ENCODE peak calls at places on chromosomes 7 and 10, in four cellular contexts. Z, N, Y and L are unnamed samples.

GRCh38 chr10:113126506-113127192 is 176.6 kb downstream of the TCF7L2 start:
- DNase-seq in Y (peak), N (peak), Z (peak), L (no peak)

GRCh38 chr7:73436031-73436929 is 2.7 kb downstream of the FZD9 start:
- DNase-seq in N (no peak), Z (no peak), Y (no peak), L (no peak)

GRCh38 chr7:116674508-116675173 is 2.6 kb downstream of the MET start:
- DNase-seq in N (peak), Z (no peak), Y (no peak), L (no peak)

GRCh38 chr7:107291434-107291833 is 122.6 kb downstream of the HBP1 start:
- DNase-seq in N (no peak), Z (no peak), Y (no peak), L (no peak)

GRCh38 chr7:67022501-67022900 is 25.9 kb downstream of the TYW1 start:
- DNase-seq in Y (no peak), N (no peak), Z (no peak), L (no peak)

GRCh38 chr7:157432957-157433576 is 96.3 kb downstream of the DNAJB6 start:
- DNase-seq in N (peak), Y (peak), Z (peak), L (peak)

GRCh38 chr7:34823650-34824258 is 165.7 kb downstream of the NPSR1 start:
- DNase-seq in N (peak), Y (peak), Z (peak), L (peak)

GRCh38 chr10:3332732-3333131 is 160.2 kb upstream of the PITRM1 start:
- DNase-seq in Z (no peak), Y (no peak), N (no peak), L (no peak)

GRCh38 chr10:123974406-123974805 is 82.8 kb upstream of the CPXM2 start:
- DNase-seq in Y (peak), Z (no peak), N (no peak), L (no peak)

GRCh38 chr7:22846961-22847360 is 24.3 kb upstream of the TOMM7 start:
- DNase-seq in Z (no peak), Y (no peak), N (no peak), L (no peak)

GRCh38 chr7:151454306-151454705 is 14.4 kb upstream of the CRYGN start:
- DNase-seq in Z (no peak), N (no peak), Y (no peak), L (no peak)

GRCh38 chr7:47651355-47652317 is 69.7 kb upstream of the TNS3 start:
- DNase-seq in Y (no peak), N (no peak), Z (no peak), L (no peak)

GRCh38 chr10:128187788-128188185 is 61.6 kb upstream of the MKI67 start:
- DNase-seq in Y (no peak), N (no peak), Z (no peak), L (no peak)

GRCh38 chr10:129343141-129343540 is 123.9 kb upstream of the MGMT start:
- DNase-seq in Y (no peak), N (no peak), Z (no peak), L (no peak)

GRCh38 chr7:25662881-25663588 is 434.7 kb upstream of the NPVF start:
- DNase-seq in Z (no peak), Y (no peak), N (no peak), L (peak)

GRCh38 chr10:109456566-109457361 is 466.5 kb downstream of the XPNPEP1 start:
- DNase-seq in Z (no peak), N (peak), Y (peak), L (no peak)

GRCh38 chr7:127941471-127941870 is 89.8 kb downstream of the LRRC4 start:
- DNase-seq in Y (no peak), Z (no peak), N (no peak), L (no peak)

GRCh38 chr7:66145404-66145843 is 30.8 kb downstream of the CRCP start:
- DNase-seq in Y (no peak), N (no peak), Z (no peak), L (no peak)

GRCh38 chr7:2242541-2243482 is 786 bp downstream of the NUDT1 start:
- DNase-seq in Y (peak), N (peak), Z (no peak), L (no peak)

GRCh38 chr10:126175586-126176258 is 212.6 kb downstream of the ADAM12 start:
- DNase-seq in Y (no peak), Z (no peak), N (no peak), L (no peak)

GRCh38 chr10:125149278-125150047 is 10.9 kb downstream of the CTBP2 start:
- DNase-seq in N (peak), Z (peak), Y (no peak), L (no peak)

GRCh38 chr10:34249634-34250033 is 565.5 kb downstream of the PARD3 start:
- DNase-seq in Y (no peak), Z (no peak), N (peak), L (no peak)

GRCh38 chr7:69411466-69411865 is 186.8 kb upstream of the AUTS2 start:
- DNase-seq in N (no peak), Y (no peak), Z (no peak), L (peak)

GRCh38 chr10:116741391-116742351 is 695 bp downstream of the HSPA12A start:
- DNase-seq in N (peak), Z (no peak), Y (peak), L (no peak)

GRCh38 chr10:3355536-3355935 is 183.0 kb upstream of the PITRM1 start:
- DNase-seq in Z (no peak), Y (no peak), N (no peak), L (no peak)

GRCh38 chr10:28661035-28661434 is 16.3 kb upstream of the BAMBI start:
- DNase-seq in Z (no peak), N (no peak), Y (no peak), L (no peak)

GRCh38 chr7:45469103-45469502 is 105.1 kb upstream of the ADCY1 start:
- DNase-seq in Z (no peak), Y (no peak), N (no peak), L (no peak)

DNA sequence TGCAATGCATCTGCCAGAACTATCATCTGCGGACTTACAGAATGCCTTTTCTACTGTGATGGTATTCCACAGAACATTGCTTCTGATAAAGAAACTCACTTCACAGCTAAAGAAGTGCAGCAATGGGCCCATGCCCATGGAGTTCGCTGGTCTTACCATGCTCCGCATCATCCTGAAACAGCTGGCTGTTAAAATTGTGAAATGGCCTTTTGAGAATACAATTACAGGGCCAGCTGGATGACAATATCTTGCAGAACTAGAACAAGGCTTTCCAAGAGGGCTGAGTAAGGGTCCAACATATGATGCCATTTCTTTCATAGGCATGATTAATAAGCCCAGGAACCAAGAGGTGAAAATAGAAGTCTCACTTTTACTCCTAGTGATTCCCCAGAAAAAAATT is 104.1 kb upstream of the ADCY1 start:
- DNase-seq in Z (no peak), Y (no peak), N (no peak), L (no peak)
- TF ChIP-seq CTCF in Z (no peak), Y (no peak), N (no peak), L (no peak)

GRCh38 chr10:120949511-120950102 is 98.4 kb downstream of the WDR11 start:
- DNase-seq in N (peak), Z (no peak), Y (peak), L (no peak)
- H3K4me3 ChIP-seq in N (peak), Z (peak), Y (peak), L (no peak)

DNA sequence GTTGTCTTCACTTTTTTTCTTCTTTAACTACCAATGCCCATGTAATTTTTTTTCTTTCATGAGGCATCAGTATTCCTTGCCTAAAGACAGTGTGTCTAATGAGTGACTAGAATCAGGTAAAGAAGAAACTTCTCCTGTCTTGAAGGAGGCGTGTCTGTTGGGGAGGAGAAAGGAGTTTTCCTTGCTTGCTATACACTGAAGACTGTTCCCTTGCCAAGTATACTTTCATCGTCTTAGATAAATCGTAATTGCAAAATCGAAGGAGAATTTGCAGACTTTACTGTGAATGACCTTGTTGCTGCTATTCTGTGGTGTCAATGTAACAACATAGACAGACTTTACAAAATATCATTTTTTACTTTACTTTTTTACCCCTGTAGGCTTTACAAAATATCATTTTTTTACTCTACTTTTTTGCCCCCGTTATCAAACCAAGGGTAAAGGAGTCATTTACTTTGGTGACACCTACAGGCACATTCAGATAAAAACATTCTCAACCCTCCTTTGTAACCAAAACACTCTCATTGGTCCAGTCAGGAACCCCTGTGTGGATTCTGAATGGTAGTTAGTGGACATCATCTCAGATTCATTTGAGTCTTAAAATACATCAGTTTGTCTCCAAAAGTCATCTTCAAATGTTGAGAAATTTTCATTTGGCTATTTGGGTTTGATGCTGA is 232.4 kb downstream of the AHR start:
- DNase-seq in Y (no peak), N (peak), Z (no peak), L (no peak)
- TF ChIP-seq CTCF in Y (no peak), N (peak), Z (peak), L (peak)

DNA sequence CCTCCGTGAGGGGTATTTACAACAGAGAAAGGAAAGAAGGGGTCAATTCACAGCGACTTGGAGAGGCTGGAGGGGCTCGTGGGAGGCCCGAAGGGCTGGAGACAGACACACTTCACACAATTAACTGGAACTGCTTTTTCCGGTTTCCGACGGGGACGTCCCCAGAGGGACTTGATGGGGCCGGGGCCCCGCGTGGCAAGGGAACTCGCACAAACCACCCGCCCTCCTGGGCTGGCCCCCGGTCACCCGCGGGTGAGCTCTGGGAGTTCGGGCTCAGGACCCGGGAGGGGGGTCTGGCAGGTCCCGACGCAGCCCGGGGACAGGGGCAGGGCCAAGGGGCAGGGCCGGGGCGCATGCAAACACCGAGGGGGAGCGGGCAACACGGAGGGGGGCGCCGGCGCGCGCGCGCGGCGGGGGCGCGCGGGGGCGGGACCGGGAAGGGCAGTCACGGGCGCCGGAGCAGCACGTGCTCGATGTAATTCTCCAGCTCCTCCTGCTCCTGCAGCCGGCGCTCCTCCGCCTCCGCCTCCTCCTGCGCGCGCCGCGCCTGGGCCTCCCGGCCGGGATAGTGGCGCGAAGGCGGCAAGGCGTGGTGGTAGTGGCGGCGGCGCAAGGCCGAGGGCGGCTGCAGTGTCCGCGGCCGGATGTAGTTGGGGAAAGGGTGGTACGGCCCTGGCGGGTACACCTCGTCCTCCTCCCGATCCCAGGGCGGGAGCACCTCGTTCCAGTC is 2.7 kb downstream of the VGF start:
- DNase-seq in Y (peak), Z (no peak), N (peak), L (no peak)
- H3K4me3 ChIP-seq in Y (peak), Z (peak), N (peak), L (peak)

DNA sequence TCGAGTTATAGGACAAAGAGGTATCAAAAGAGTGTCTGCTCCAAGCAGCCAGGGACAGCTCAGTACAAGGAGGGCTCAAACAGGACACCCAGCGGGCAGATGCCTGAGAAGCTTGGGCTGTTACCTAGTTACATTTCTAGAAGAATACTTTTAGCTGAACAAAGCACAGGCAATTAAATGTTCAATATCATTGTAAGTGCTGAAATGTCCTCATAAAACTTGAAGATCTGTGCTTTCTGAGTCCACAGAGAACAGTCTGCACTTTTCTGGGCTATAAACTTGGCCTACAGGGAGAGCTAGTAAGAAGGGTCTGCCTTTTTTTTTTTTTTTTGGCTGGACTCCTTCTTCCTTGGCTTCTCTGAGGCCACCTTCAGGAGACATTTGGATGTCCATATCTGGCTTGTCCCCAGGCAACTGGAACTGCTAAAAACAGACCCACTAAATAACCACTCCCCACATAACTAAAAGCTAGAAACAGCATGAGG is 123.2 kb downstream of the SLC16A9 start:
- DNase-seq in Y (no peak), Z (no peak), N (no peak), L (peak)
- TF ChIP-seq CTCF in Y (no peak), Z (no peak), N (no peak), L (no peak)

DNA sequence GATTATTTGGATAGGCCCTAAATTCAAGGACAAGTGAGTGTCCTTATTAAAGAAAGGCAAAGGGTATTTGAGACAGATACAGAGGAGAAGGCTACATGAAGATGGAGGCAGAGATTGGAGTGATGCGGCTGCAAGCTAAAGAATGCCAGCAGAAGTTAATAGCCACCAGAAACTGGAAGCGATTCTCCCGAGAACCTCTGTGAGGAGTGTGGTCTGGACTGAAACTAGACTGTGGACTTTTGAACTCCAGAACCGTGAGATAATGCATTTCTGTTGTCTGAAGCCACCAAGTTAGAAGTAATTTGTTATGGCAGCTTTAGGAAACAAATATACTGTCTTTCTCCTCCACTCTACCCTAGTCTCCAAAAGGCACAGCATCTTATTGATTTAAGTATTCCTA is 80.3 kb upstream of the CREB5 start:
- DNase-seq in Y (no peak), N (no peak), Z (no peak), L (no peak)
- H3K4me3 ChIP-seq in Y (no peak), N (no peak), Z (no peak), L (no peak)

GRCh38 chr7:124762611-124763143 is 2.9 kb downstream of the GPR37 start:
- DNase-seq in N (no peak), Z (no peak), Y (no peak), L (no peak)

GRCh38 chr7:124764071-124764846 is 1.3 kb downstream of the GPR37 start:
- DNase-seq in Y (no peak), N (peak), Z (no peak), L (no peak)

GRCh38 chr7:124764847-124765400 is 668 bp downstream of the GPR37 start:
- DNase-seq in Z (no peak), N (peak), Y (peak), L (no peak)

GRCh38 chr7:124768525-124768924 is 2.9 kb upstream of the GPR37 start:
- DNase-seq in Y (no peak), Z (no peak), N (no peak), L (no peak)

GRCh38 chr7:124765401-124766352 is at the start of gene GPR37:
- DNase-seq in Y (peak), N (peak), Z (no peak), L (peak)
- TF ChIP-seq CTCF in Y (peak), N (peak), Z (peak), L (peak)

GRCh38 chr7:95589766-95590165 is 6.5 kb downstream of the PDK4 start:
- DNase-seq in N (no peak), Z (no peak), Y (no peak), L (no peak)
- H3K4me3 ChIP-seq in N (no peak), Z (no peak), Y (no peak), L (no peak)

GRCh38 chr7:21624320-21624719 is 81.5 kb downstream of the DNAH11 start:
- DNase-seq in N (no peak), Y (no peak), Z (no peak), L (no peak)
- TF ChIP-seq CTCF in N (no peak), Y (no peak), Z (no peak), L (no peak)